ENCODE peak calls at places on chromosomes 5 and 9, in seven cellular contexts. Z is hepatocyte, I is AG09319, A is retinal pigment epithelial cell, B is WTC11, S is glutamatergic neuron, V is fibroblast of villous mesenchyme. W is an unnamed sample.

GRCh38 chr5:55241756-55242155 is 8.3 kb upstream of the CCNO start:
- DNase-seq in Z (peak; percentile 27), I (no peak), A (no peak), B (no peak), S (no peak), V (no peak), W (no peak)

GRCh38 chr5:38290028-38290653 is 31.8 kb downstream of the EGFLAM start:
- DNase-seq in Z (no peak), I (no peak), A (no peak), B (no peak), S (no peak), V (peak; percentile 39), W (no peak)

GRCh38 chr5:144087576-144087975 is 82.9 kb downstream of the YIPF5 start:
- DNase-seq in Z (no peak), I (no peak), A (no peak), B (no peak), S (no peak), V (no peak), W (no peak)

GRCh38 chr9:81529556-81530193 is 159.7 kb downstream of the TLE1 start:
- DNase-seq in Z (peak; percentile 41), I (peak; percentile 11), A (peak; percentile 39), B (no peak), S (no peak), V (peak; percentile 63), W (no peak)

GRCh38 chr5:101843055-101843454 is 453.0 kb downstream of the SLCO4C1 start:
- DNase-seq in Z (no peak), I (no peak), A (no peak), B (no peak), S (no peak), V (no peak), W (no peak)

GRCh38 chr5:622359-622758 is 10.2 kb downstream of the CEP72 start:
- DNase-seq in Z (no peak), I (no peak), A (no peak), B (no peak), S (no peak), V (no peak), W (no peak)

GRCh38 chr9:84823426-84824271 is 154.1 kb downstream of the NTRK2 start:
- DNase-seq in Z (peak; percentile 14), I (no peak), A (no peak), B (no peak), S (no peak), V (no peak), W (no peak)

GRCh38 chr5:158670199-158670598 is 429.5 kb downstream of the EBF1 start:
- DNase-seq in Z (no peak), I (no peak), A (no peak), B (no peak), S (no peak), V (no peak), W (no peak)

GRCh38 chr5:96691503-96692303 is 29.5 kb downstream of the CAST start:
- DNase-seq in Z (peak; percentile 37), I (peak; percentile 44), A (no peak), B (no peak), S (no peak), V (peak; percentile 71), W (no peak)

GRCh38 chr5:109409061-109409843 is 522 bp downstream of the PJA2 start:
- DNase-seq in Z (peak; percentile 74), I (peak; percentile 44), A (peak; percentile 35), B (peak; percentile 62), S (peak; percentile 64), V (peak; percentile 88), W (peak; percentile 34)

GRCh38 chr5:65391591-65391990 is 90.1 kb downstream of the ADAMTS6 start:
- DNase-seq in Z (no peak), I (no peak), A (no peak), B (no peak), S (no peak), V (peak; percentile 35), W (no peak)

GRCh38 chr5:68798877-68799276 is 294.9 kb upstream of the SLC30A5 start:
- DNase-seq in Z (no peak), I (no peak), A (no peak), B (no peak), S (no peak), V (no peak), W (no peak)

GRCh38 chr5:135154197-135154596 is 120.2 kb upstream of the PITX1 start:
- DNase-seq in Z (no peak), I (no peak), A (no peak), B (no peak), S (no peak), V (no peak), W (no peak)

GRCh38 chr9:121169094-121169601 is 32.5 kb downstream of the RAB14 start:
- DNase-seq in Z (no peak), I (no peak), A (no peak), B (no peak), S (peak; percentile 19), V (no peak), W (no peak)

GRCh38 chr9:10999646-11000045 is 386.8 kb upstream of the PTPRD start:
- DNase-seq in Z (no peak), I (no peak), A (no peak), B (no peak), S (no peak), V (no peak), W (no peak)
- TF ChIP-seq CTCF in Z (no peak), I (no peak), A (no peak), B (no peak), S (no peak), V (no peak), W (no peak)

GRCh38 chr5:72109625-72110024 is 2.4 kb downstream of the MAP1B start:
- DNase-seq in Z (peak; percentile 18), I (no peak), A (no peak), B (no peak), S (peak; percentile 50), V (no peak), W (no peak)
- TF ChIP-seq CTCF in Z (no peak), I (no peak), A (peak; percentile 19), B (no peak), S (no peak), V (no peak), W (no peak)

GRCh38 chr9:137187386-137187785 is 974 bp downstream of the ANAPC2 start:
- DNase-seq in Z (no peak), I (no peak), A (no peak), B (no peak), S (no peak), V (no peak), W (no peak)

GRCh38 chr9:137188490-137189296 is at the start of the genes ANAPC2 and SSNA1:
- DNase-seq in Z (peak; percentile 97), I (peak; percentile 78), A (peak; percentile 82), B (peak; percentile 92), S (peak; percentile 96), V (peak; percentile 94), W (peak; percentile 94)

GRCh38 chr9:137189297-137190295 is 1.1 kb downstream of the SSNA1 start:
- DNase-seq in Z (no peak), I (no peak), A (no peak), B (no peak), S (no peak), V (no peak), W (no peak)

GRCh38 chr9:137186385-137186784 is 2.0 kb downstream of the ANAPC2 start:
- DNase-seq in Z (no peak), I (no peak), A (no peak), B (no peak), S (no peak), V (no peak), W (no peak)

DNA sequence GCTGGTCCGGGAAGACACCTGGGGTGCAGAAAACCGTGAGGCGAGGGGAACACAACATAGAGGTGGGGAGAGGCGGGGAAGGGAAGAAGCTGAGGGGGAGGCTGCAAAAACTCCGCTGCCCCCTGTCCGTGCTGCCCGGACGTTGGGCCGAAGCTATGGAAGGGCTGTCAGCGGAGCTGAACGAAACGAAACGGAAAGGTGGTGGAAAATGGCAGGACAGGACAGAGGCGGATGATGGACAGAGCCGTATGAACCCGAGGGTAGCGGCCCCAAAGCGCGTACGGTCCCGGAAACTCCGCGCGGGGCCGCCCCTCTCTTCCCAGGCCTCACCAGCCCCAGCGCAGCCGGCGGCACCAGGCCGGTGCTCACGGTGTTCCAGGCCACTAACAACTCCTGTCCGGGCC is 272 bp downstream of the ANAPC2 start:
- DNase-seq in Z (no peak), I (no peak), A (no peak), B (no peak), S (no peak), V (no peak), W (no peak)
- TF ChIP-seq CTCF in Z (no peak), I (no peak), A (no peak), B (no peak), S (no peak), V (no peak), W (no peak)

DNA sequence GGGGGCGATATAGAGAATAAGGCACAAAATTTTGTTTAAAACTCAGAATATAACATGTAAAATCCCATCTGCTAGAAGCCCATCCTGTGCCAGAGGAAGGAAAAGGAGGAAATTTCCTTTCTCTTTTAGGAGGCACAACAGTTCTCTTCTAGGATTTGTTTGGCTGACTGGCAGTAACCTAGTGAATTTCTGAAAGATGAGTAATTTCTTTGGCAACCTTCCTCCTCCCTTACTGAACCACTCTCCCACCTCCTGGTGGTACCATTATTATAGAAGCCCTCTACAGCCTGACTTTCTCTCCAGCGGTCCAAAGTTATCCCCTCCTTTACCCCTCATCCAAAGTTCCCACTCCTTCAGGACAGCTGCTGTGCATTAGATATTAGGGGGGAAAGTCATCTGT is 18.3 kb downstream of the MOCS2 start:
- DNase-seq in Z (no peak), I (peak; percentile 15), A (peak; percentile 48), B (no peak), S (no peak), V (peak; percentile 53), W (no peak)
- TF ChIP-seq CTCF in Z (no peak), I (peak; percentile 12), A (peak; percentile 33), B (no peak), S (no peak), V (no peak), W (no peak)

DNA sequence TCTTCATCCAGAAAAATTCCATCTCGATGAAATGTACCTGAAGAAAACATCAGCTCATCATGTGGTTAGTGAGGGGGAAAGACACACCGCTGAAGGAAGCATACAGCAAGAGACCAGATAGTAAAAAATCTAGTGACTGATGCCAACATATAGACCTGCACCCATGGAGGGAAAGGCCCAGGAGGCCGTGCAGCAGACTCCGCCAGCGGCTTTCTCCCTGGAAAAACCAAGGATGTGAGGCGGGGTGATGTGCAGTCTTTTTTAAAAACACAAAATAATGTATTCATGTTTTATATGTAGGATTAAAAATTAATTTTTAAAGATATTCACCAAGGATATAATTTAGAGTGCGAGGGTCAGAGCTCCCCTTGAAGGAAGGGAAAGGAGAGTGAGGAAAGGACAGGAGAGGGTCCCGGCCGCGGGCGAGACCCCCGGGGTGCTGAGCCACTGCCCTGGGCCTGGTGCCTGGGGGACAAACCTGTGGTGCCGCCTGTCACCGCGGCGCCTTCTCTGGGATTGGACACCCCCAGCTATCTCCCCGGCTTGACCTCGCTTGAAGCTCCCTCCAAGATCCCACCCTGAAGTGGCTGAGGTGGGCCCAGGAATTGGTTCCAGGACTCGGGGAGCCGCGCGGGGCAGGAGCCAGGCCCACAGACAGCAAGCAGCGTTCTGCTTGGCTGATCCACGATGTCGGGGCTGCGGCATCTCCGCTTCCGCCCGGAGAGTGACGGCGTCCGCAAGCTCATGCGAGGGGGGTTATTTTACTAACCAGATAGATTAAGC is 12.1 kb upstream of the UNC5A start:
- DNase-seq in Z (no peak), I (no peak), A (no peak), B (no peak), S (no peak), V (no peak), W (no peak)
- TF ChIP-seq CTCF in Z (no peak), I (no peak), A (no peak), B (no peak), S (no peak), V (no peak), W (no peak)